ENCODE peak calls at places on chromosomes 3 and 15, in seven cellular contexts. Z is SK-N-SH, M is H1, T is HCT116, H is Panc1, X is GM12878, F is HepG2. J is an unnamed sample.

GRCh38 chr15:66072616-66073361 is 180.8 kb downstream of the MEGF11 start:
- DNase-seq in Z (no peak), M (no peak), T (no peak), H (no peak), X (no peak), F (no peak), J (no peak)

GRCh38 chr3:135231646-135232625 is 436.9 kb downstream of the EPHB1 start:
- DNase-seq in Z (no peak), M (no peak), T (no peak), H (no peak), X (no peak), F (no peak), J (no peak)

GRCh38 chr3:149592758-149593240 is 65.0 kb downstream of the WWTR1 start:
- DNase-seq in Z (no peak), M (no peak), T (no peak), H (no peak), X (no peak), F (no peak), J (no peak)

GRCh38 chr3:7682822-7683229 is 818.8 kb upstream of the LMCD1 start:
- DNase-seq in Z (no peak), M (no peak), T (peak; percentile 18), H (no peak), X (no peak), F (no peak), J (no peak)

GRCh38 chr3:46395210-46395661 is 11.6 kb downstream of the CCR5AS start:
- DNase-seq in Z (no peak), M (no peak), T (no peak), H (no peak), X (no peak), F (no peak), J (peak; percentile 52)

GRCh38 chr15:84904409-84904808 is 19.9 kb downstream of the SLC28A1 start:
- DNase-seq in Z (no peak), M (no peak), T (no peak), H (no peak), X (no peak), F (no peak), J (no peak)

GRCh38 chr15:78859971-78860733 is 12.5 kb upstream of the MORF4L1 start:
- DNase-seq in Z (peak; percentile 83), M (peak; percentile 87), T (peak; percentile 79), H (peak; percentile 68), X (peak; percentile 44), F (peak; percentile 74), J (peak; percentile 87)

GRCh38 chr3:127787071-127787490 is 35.2 kb downstream of the MGLL start:
- DNase-seq in Z (peak; percentile 46), M (no peak), T (no peak), H (no peak), X (no peak), F (no peak), J (no peak)

GRCh38 chr15:78542647-78543046 is 2.4 kb downstream of the PSMA4 start:
- DNase-seq in Z (no peak), M (no peak), T (no peak), H (no peak), X (no peak), F (no peak), J (no peak)

GRCh38 chr3:108152261-108152660 is 61.4 kb upstream of the CD47 start:
- DNase-seq in Z (no peak), M (no peak), T (no peak), H (no peak), X (no peak), F (no peak), J (no peak)

GRCh38 chr3:38264307-38264706 is 1.3 kb upstream of the SLC22A13 start:
- DNase-seq in Z (no peak), M (no peak), T (no peak), H (no peak), X (no peak), F (no peak), J (no peak)

GRCh38 chr15:49888341-49888693 is 230.7 kb downstream of the ATP8B4 start:
- DNase-seq in Z (peak; percentile 9), M (no peak), T (no peak), H (no peak), X (no peak), F (no peak), J (no peak)

GRCh38 chr3:115713247-115713646 is 89.9 kb downstream of the GAP43 start:
- DNase-seq in Z (peak; percentile 73), M (no peak), T (no peak), H (no peak), X (no peak), F (no peak), J (no peak)

GRCh38 chr15:29820802-29821160 is 1.5 kb downstream of the TJP1 start:
- DNase-seq in Z (no peak), M (no peak), T (no peak), H (no peak), X (no peak), F (no peak), J (no peak)

GRCh38 chr3:131349946-131350347 is 31.6 kb upstream of the NUDT16 start:
- DNase-seq in Z (peak; percentile 54), M (no peak), T (peak; percentile 21), H (no peak), X (no peak), F (no peak), J (no peak)

GRCh38 chr3:40073310-40074007 is 236.0 kb upstream of the EIF1B start:
- DNase-seq in Z (no peak), M (peak; percentile 10), T (peak; percentile 0), H (no peak), X (no peak), F (peak; percentile 10), J (no peak)

GRCh38 chr3:48782046-48782445 is 65.0 kb upstream of the IP6K2 start:
- DNase-seq in Z (no peak), M (no peak), T (no peak), H (no peak), X (no peak), F (no peak), J (no peak)

GRCh38 chr15:51771773-51772172 is 20.4 kb downstream of the TMOD2 start:
- DNase-seq in Z (no peak), M (no peak), T (no peak), H (no peak), X (no peak), F (no peak), J (no peak)

GRCh38 chr3:187181454-187182170 is 15.7 kb upstream of the RTP1 start:
- DNase-seq in Z (no peak), M (no peak), T (no peak), H (no peak), X (no peak), F (no peak), J (no peak)

GRCh38 chr3:40309925-40310635 is 573 bp downstream of the EIF1B start:
- DNase-seq in Z (peak; percentile 80), M (no peak), T (no peak), H (no peak), X (no peak), F (peak; percentile 35), J (peak; percentile 65)

GRCh38 chr3:179321585-179322322 is 1.1 kb upstream of the ZNF639 start:
- DNase-seq in Z (peak; percentile 56), M (no peak), T (no peak), H (peak; percentile 43), X (no peak), F (peak; percentile 29), J (peak; percentile 53)

GRCh38 chr3:160756907-160757623 is 1.0 kb downstream of the PPM1L start:
- DNase-seq in Z (peak; percentile 4), M (no peak), T (no peak), H (no peak), X (no peak), F (no peak), J (no peak)

GRCh38 chr3:159775372-159775961 is 213.2 kb upstream of the IL12A start:
- DNase-seq in Z (peak; percentile 32), M (peak; percentile 41), T (no peak), H (no peak), X (no peak), F (no peak), J (no peak)

DNA sequence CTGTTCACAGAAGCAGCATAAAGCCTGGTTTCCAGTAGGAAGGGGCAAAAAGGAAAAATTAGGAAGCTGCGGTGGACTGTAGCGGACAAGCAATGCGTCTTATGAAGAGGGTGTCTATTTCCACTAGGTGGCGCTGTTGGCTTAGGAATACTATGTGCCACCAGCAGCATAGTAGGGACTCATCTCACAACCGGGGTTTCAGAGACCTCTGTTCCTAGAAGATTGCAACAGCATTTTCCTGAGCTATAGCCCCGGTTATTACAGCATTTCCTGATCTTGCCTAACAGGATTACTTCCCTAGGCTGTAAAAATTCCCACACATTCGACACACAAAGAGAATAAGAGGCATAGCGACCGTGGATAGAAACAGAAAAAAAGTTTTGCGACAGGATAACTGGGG is 683.0 kb downstream of the TBL1XR1 start:
- DNase-seq in Z (no peak), M (peak; percentile 47), T (peak; percentile 62), H (peak; percentile 39), X (no peak), F (peak; percentile 64), J (peak; percentile 82)
- TF ChIP-seq SIN3A in Z (no peak), M (no peak), T (no peak), H (no peak), X (no peak), F (no peak), J (no peak)

GRCh38 chr15:75368689-75369239 is 357 bp upstream of the MAN2C1 start:
- DNase-seq in Z (peak; percentile 30), M (no peak), T (no peak), H (no peak), X (no peak), F (peak; percentile 87), J (no peak)
- TF ChIP-seq SIN3A in Z (no peak), M (peak; percentile 48), T (no peak), H (no peak), X (no peak), F (peak; percentile 34), J (no peak)

DNA sequence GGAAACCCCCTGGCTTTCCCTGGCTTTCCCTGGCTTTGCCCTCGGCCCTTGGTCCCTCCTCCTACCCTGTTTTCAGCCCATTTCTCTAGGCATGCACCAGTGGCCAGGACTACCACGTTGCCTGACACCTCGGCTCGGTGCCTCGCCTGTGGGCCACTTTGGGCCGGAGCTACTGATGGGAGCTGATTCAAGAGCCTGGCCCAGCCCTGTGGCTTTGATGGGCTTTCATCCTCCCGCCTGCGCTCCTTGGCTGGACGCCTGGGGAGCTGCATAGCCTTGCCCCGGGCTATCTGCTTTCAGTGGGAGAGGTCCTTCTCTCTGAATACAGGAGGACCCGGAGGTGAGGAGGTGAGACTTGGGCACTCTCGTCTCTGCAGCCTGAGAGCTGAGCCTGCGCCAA is 192.7 kb upstream of the HES1 start:
- DNase-seq in Z (no peak), M (no peak), T (no peak), H (no peak), X (no peak), F (peak; percentile 5), J (no peak)
- TF ChIP-seq SIN3A in Z (no peak), M (no peak), T (no peak), H (no peak), X (no peak), F (no peak), J (no peak)

GRCh38 chr3:13515786-13516783 is 32.8 kb upstream of the FBLN2 start:
- DNase-seq in Z (no peak), M (no peak), T (no peak), H (no peak), X (no peak), F (no peak), J (no peak)
- TF ChIP-seq SIN3A in Z (no peak), M (no peak), T (no peak), H (no peak), X (no peak), F (no peak), J (no peak)